ENCODE peak calls at places on chromosomes 13 and 19, in eight cellular contexts. Y, K, G, J, D, O, E and A are unnamed samples. For H3K4me1, the result is how much of the 10 kb centered on the place peaks cover.

GRCh38 chr19:13795595-13796300 is 505 bp downstream of the ZSWIM4 start:
- DNase-seq in E (peak), O (peak), K (no peak), J (no peak), D (peak), G (no peak), Y (peak), A (no peak)

GRCh38 chr19:495440-496332 is 600 bp upstream of the MADCAM1 start:
- DNase-seq in E (peak), Y (peak), J (no peak), K (no peak), O (peak), G (peak), D (peak), A (peak)

GRCh38 chr13:72864142-72865035 is 82.5 kb downstream of the PIBF1 start:
- DNase-seq in O (no peak), D (peak), Y (no peak), J (no peak), E (peak), G (peak), K (peak), A (no peak)

GRCh38 chr19:11088508-11089253 is 582 bp upstream of the LDLR start:
- DNase-seq in O (no peak), E (peak), K (no peak), J (no peak), D (no peak), Y (no peak), G (no peak), A (no peak)

GRCh38 chr13:112447761-112448603 is 71.8 kb downstream of the SPACA7 start:
- DNase-seq in E (no peak), Y (no peak), J (no peak), G (no peak), K (no peak), D (no peak), O (no peak), A (no peak)

GRCh38 chr13:73000027-73000674 is 58.7 kb upstream of the KLF5 start:
- DNase-seq in O (no peak), K (peak), G (peak), Y (no peak), J (peak), E (peak), D (peak), A (no peak)

GRCh38 chr13:39530996-39531395 is 72.0 kb downstream of the LHFPL6 start:
- DNase-seq in E (peak), K (no peak), O (no peak), G (no peak), D (peak), J (no peak), Y (no peak), A (no peak)

GRCh38 chr13:36430247-36431203 is 1.8 kb upstream of the CCNA1 start:
- DNase-seq in E (peak), G (no peak), O (peak), D (no peak), K (no peak), Y (no peak), J (no peak), A (peak)

GRCh38 chr13:52879950-52880650 is 31.7 kb upstream of the PCDH8 start:
- DNase-seq in G (no peak), Y (no peak), J (no peak), D (no peak), E (no peak), O (peak), K (no peak), A (peak)

GRCh38 chr19:30373593-30373992 is 1.4 kb downstream of the ZNF536 start:
- DNase-seq in G (no peak), Y (no peak), O (peak), D (no peak), K (no peak), E (no peak), J (no peak), A (peak)

GRCh38 chr13:23235994-23236393 is 55.2 kb downstream of the SGCG start:
- DNase-seq in J (no peak), Y (no peak), D (no peak), E (no peak), O (no peak), G (no peak), K (no peak), A (no peak)
- H2AFZ ChIP-seq in J (no peak), Y (no peak), D (no peak), E (no peak), O (peak), G (no peak), K (no peak), A (no peak)

GRCh38 chr19:32671883-32672282 is 3.1 kb downstream of the ANKRD27 start:
- DNase-seq in D (no peak), K (no peak), E (peak), Y (no peak), O (no peak), G (peak), J (no peak), A (no peak)
- H3K4me1 ChIP-seq in D (under half), K (under half), E (under half), Y (half or more), O (under half), G (under half), J (under half), A (under half)

DNA sequence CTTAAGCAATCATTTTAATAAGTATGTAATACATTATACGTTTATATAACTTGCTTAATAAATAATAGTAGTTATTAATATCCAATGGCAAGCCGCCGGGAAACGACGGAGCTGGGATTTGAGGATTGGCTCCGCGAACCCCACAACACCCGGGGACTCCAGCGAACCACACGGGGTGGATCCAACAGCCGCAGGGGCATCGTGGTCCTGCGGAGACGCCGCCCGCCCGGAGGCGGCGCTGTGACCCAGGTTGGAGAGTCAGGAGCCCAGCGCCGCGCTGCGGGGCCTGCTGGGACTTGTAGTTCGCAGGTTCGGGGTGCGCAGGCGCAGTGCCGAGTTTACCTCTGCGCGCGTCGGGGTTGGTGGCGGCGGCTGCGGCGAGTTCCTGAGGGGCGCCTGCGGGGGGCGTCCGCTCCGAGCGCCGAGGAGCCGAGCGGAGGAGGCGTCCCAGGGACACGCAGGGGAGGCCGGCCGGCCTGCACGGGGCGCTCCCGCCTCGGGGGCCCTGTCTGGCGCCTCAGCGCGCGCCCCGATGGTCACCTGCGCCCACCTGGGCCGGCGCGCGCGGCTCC is at the start of gene ZNF554:
- DNase-seq in K (peak), D (peak), E (peak), G (peak), J (peak), Y (peak), O (peak), A (peak)
- H3K27ac ChIP-seq in K (no peak), D (no peak), E (no peak), G (no peak), J (no peak), Y (peak), O (no peak), A (no peak)

GRCh38 chr19:16273005-16273404 is 51.6 kb upstream of the KLF2 start:
- DNase-seq in K (no peak), Y (no peak), D (no peak), J (no peak), E (no peak), G (peak), O (peak), A (peak)
- H2AFZ ChIP-seq in K (no peak), Y (no peak), D (no peak), J (no peak), E (no peak), G (peak), O (peak), A (peak)

GRCh38 chr13:106558527-106558926 is 9.4 kb downstream of the ARGLU1 start:
- DNase-seq in E (no peak), Y (no peak), O (no peak), K (no peak), J (no peak), G (no peak), D (no peak), A (no peak)

GRCh38 chr13:106560791-106561190 is 7.1 kb downstream of the ARGLU1 start:
- DNase-seq in Y (no peak), E (no peak), G (no peak), J (no peak), K (no peak), D (no peak), O (no peak), A (no peak)

GRCh38 chr13:106562301-106562700 is 5.6 kb downstream of the ARGLU1 start:
- DNase-seq in E (no peak), G (no peak), Y (no peak), K (no peak), O (no peak), J (no peak), D (no peak), A (no peak)

GRCh38 chr13:106565127-106565775 is 2.7 kb downstream of the ARGLU1 start:
- DNase-seq in K (no peak), O (no peak), G (no peak), E (no peak), J (no peak), Y (no peak), D (no peak), A (peak)

DNA sequence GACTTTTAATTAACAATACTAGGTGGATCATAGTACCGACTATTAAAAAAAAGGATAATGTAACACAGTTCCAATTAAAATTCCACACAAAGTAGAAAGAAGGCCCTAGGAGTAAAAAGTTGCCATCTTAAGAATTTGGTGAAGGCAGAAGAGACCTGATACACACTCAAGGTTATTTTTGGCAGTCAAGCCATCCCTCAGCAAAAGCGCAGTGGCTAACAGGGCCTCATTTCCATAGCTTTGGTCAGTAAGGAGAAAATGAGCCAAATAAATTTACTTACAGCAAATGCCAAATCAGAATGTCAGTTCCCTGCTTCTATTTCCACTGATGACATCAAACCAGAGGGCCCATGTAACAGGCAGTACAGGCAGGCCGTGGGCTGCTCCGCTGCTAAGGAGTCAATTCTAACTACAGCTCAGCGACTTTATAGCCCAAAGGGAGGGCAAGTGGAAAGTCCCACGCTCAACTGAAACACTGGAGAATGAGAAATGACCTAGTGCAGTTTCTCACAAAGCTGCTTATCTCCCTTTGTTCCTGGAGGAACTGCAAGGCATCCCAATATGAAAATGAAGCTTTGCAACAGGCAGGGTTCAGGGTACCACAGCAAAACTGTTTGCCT is 6.3 kb downstream of the ARGLU1 start:
- DNase-seq in D (no peak), J (no peak), Y (no peak), E (no peak), O (no peak), K (peak), G (peak), A (peak)
- H3K4me1 ChIP-seq in D (under half), J (under half), Y (under half), E (under half), O (under half), K (under half), G (under half), A (half or more)